ENCODE peak calls at places on chromosomes 11 and 22, in nine cellular contexts. One of them, this sample, is unnamed.

GRCh38 chr11:3834349-3835099 is 6.2 kb downstream of the RHOG start:
- DNase-seq in OCI-LY7: peak
- DNase-seq in cardiac muscle cell: peak
- DNase-seq in BE2C: no peak
- DNase-seq in H9: no peak
- DNase-seq in HL-60: peak
- DNase-seq in adrenal gland: no peak
- DNase-seq in left ventricle myocardium inferior: peak
- DNase-seq in glutamatergic neuron: no peak
- DNase-seq in this sample: no peak

GRCh38 chr11:77107950-77108349 is 5.3 kb downstream of the OMP start:
- DNase-seq in H9: no peak
- DNase-seq in cardiac muscle cell: peak
- DNase-seq in glutamatergic neuron: no peak
- DNase-seq in HL-60: no peak
- DNase-seq in OCI-LY7: no peak
- DNase-seq in BE2C: no peak
- DNase-seq in adrenal gland: peak
- DNase-seq in left ventricle myocardium inferior: no peak
- DNase-seq in this sample: no peak

GRCh38 chr11:117857734-117858369 is 18.6 kb downstream of the FXYD6 start:
- DNase-seq in cardiac muscle cell: no peak
- DNase-seq in adrenal gland: no peak
- DNase-seq in OCI-LY7: no peak
- DNase-seq in BE2C: no peak
- DNase-seq in H9: peak
- DNase-seq in HL-60: no peak
- DNase-seq in left ventricle myocardium inferior: no peak
- DNase-seq in glutamatergic neuron: no peak
- DNase-seq in this sample: no peak

GRCh38 chr22:35299217-35299716 is 427 bp upstream of the TOM1 start:
- DNase-seq in H9: no peak
- DNase-seq in OCI-LY7: peak
- DNase-seq in adrenal gland: peak
- DNase-seq in left ventricle myocardium inferior: no peak
- DNase-seq in HL-60: no peak
- DNase-seq in glutamatergic neuron: no peak
- DNase-seq in cardiac muscle cell: peak
- DNase-seq in BE2C: peak
- DNase-seq in this sample: no peak

GRCh38 chr11:64409707-64410395 is 50.9 kb downstream of the RPS6KA4 start:
- DNase-seq in HL-60: peak
- DNase-seq in H9: no peak
- DNase-seq in glutamatergic neuron: peak
- DNase-seq in adrenal gland: no peak
- DNase-seq in BE2C: peak
- DNase-seq in cardiac muscle cell: peak
- DNase-seq in OCI-LY7: no peak
- DNase-seq in left ventricle myocardium inferior: no peak
- DNase-seq in this sample: peak

GRCh38 chr11:94602430-94603372 is 35.5 kb downstream of the PIWIL4 start:
- DNase-seq in BE2C: no peak
- DNase-seq in OCI-LY7: peak
- DNase-seq in glutamatergic neuron: peak
- DNase-seq in HL-60: peak
- DNase-seq in adrenal gland: peak
- DNase-seq in H9: no peak
- DNase-seq in left ventricle myocardium inferior: peak
- DNase-seq in cardiac muscle cell: peak
- DNase-seq in this sample: no peak

GRCh38 chr11:14015711-14016110 is 53.2 kb downstream of the SPON1 start:
- DNase-seq in cardiac muscle cell: peak
- DNase-seq in left ventricle myocardium inferior: no peak
- DNase-seq in adrenal gland: peak
- DNase-seq in BE2C: no peak
- DNase-seq in H9: peak
- DNase-seq in glutamatergic neuron: no peak
- DNase-seq in HL-60: no peak
- DNase-seq in OCI-LY7: no peak
- DNase-seq in this sample: no peak

GRCh38 chr11:8357891-8358566 is 94.4 kb upstream of the LMO1 start:
- DNase-seq in H9: peak
- DNase-seq in BE2C: no peak
- DNase-seq in OCI-LY7: no peak
- DNase-seq in glutamatergic neuron: no peak
- DNase-seq in adrenal gland: no peak
- DNase-seq in cardiac muscle cell: no peak
- DNase-seq in left ventricle myocardium inferior: no peak
- DNase-seq in HL-60: no peak
- DNase-seq in this sample: no peak

GRCh38 chr11:8201524-8202365 is 32.9 kb upstream of the RIC3 start:
- DNase-seq in H9: no peak
- DNase-seq in cardiac muscle cell: no peak
- DNase-seq in OCI-LY7: no peak
- DNase-seq in HL-60: peak
- DNase-seq in adrenal gland: no peak
- DNase-seq in left ventricle myocardium inferior: no peak
- DNase-seq in BE2C: no peak
- DNase-seq in glutamatergic neuron: no peak
- DNase-seq in this sample: no peak

GRCh38 chr11:15627560-15627959 is 512.8 kb downstream of the INSC start:
- DNase-seq in HL-60: no peak
- DNase-seq in glutamatergic neuron: no peak
- DNase-seq in cardiac muscle cell: no peak
- DNase-seq in OCI-LY7: no peak
- DNase-seq in BE2C: no peak
- DNase-seq in left ventricle myocardium inferior: no peak
- DNase-seq in adrenal gland: no peak
- DNase-seq in H9: no peak
- DNase-seq in this sample: no peak

GRCh38 chr11:114195981-114196731 is 100.0 kb upstream of the NNMT start:
- DNase-seq in adrenal gland: no peak
- DNase-seq in left ventricle myocardium inferior: no peak
- DNase-seq in glutamatergic neuron: no peak
- DNase-seq in BE2C: no peak
- DNase-seq in HL-60: no peak
- DNase-seq in H9: no peak
- DNase-seq in cardiac muscle cell: no peak
- DNase-seq in OCI-LY7: peak
- DNase-seq in this sample: no peak

GRCh38 chr22:39457047-39457545 is 284 bp downstream of the MGAT3 start:
- DNase-seq in HL-60: no peak
- DNase-seq in cardiac muscle cell: no peak
- DNase-seq in H9: no peak
- DNase-seq in left ventricle myocardium inferior: no peak
- DNase-seq in adrenal gland: no peak
- DNase-seq in BE2C: no peak
- DNase-seq in glutamatergic neuron: peak
- DNase-seq in OCI-LY7: no peak
- DNase-seq in this sample: peak

GRCh38 chr11:67418476-67419281 is 3.2 kb downstream of the CARNS1 start:
- DNase-seq in glutamatergic neuron: no peak
- DNase-seq in left ventricle myocardium inferior: peak
- DNase-seq in HL-60: peak
- DNase-seq in BE2C: no peak
- DNase-seq in H9: no peak
- DNase-seq in OCI-LY7: no peak
- DNase-seq in adrenal gland: no peak
- DNase-seq in cardiac muscle cell: no peak
- DNase-seq in this sample: no peak

GRCh38 chr22:46770726-46771125 is 8.3 kb downstream of the TBC1D22A start:
- DNase-seq in BE2C: no peak
- DNase-seq in glutamatergic neuron: no peak
- DNase-seq in cardiac muscle cell: no peak
- DNase-seq in left ventricle myocardium inferior: no peak
- DNase-seq in H9: no peak
- DNase-seq in HL-60: no peak
- DNase-seq in OCI-LY7: peak
- DNase-seq in adrenal gland: no peak
- DNase-seq in this sample: no peak

GRCh38 chr22:44347098-44347497 is 34.3 kb upstream of the SHISAL1 start:
- DNase-seq in HL-60: no peak
- DNase-seq in H9: no peak
- DNase-seq in cardiac muscle cell: no peak
- DNase-seq in adrenal gland: peak
- DNase-seq in OCI-LY7: no peak
- DNase-seq in glutamatergic neuron: no peak
- DNase-seq in BE2C: no peak
- DNase-seq in left ventricle myocardium inferior: no peak
- DNase-seq in this sample: no peak

GRCh38 chr11:11491589-11491988 is 130.2 kb downstream of the GALNT18 start:
- DNase-seq in H9: no peak
- DNase-seq in adrenal gland: no peak
- DNase-seq in HL-60: no peak
- DNase-seq in BE2C: no peak
- DNase-seq in glutamatergic neuron: no peak
- DNase-seq in left ventricle myocardium inferior: no peak
- DNase-seq in OCI-LY7: no peak
- DNase-seq in cardiac muscle cell: no peak
- DNase-seq in this sample: no peak

GRCh38 chr11:65917077-65917433 is 1.8 kb downstream of the C11orf68 start:
- DNase-seq in HL-60: no peak
- DNase-seq in left ventricle myocardium inferior: no peak
- DNase-seq in BE2C: no peak
- DNase-seq in glutamatergic neuron: no peak
- DNase-seq in adrenal gland: no peak
- DNase-seq in OCI-LY7: no peak
- DNase-seq in cardiac muscle cell: no peak
- DNase-seq in H9: no peak
- DNase-seq in this sample: no peak

GRCh38 chr11:102010776-102011500 is 36.3 kb upstream of the CFAP300 start:
- DNase-seq in H9: peak
- DNase-seq in glutamatergic neuron: peak
- DNase-seq in cardiac muscle cell: peak
- DNase-seq in OCI-LY7: no peak
- DNase-seq in adrenal gland: peak
- DNase-seq in left ventricle myocardium inferior: peak
- DNase-seq in BE2C: peak
- DNase-seq in HL-60: no peak
- DNase-seq in this sample: peak

GRCh38 chr11:102006835-102007566 is 40.2 kb upstream of the CFAP300 start:
- DNase-seq in HL-60: no peak
- DNase-seq in adrenal gland: no peak
- DNase-seq in OCI-LY7: no peak
- DNase-seq in cardiac muscle cell: no peak
- DNase-seq in BE2C: no peak
- DNase-seq in glutamatergic neuron: no peak
- DNase-seq in H9: no peak
- DNase-seq in left ventricle myocardium inferior: no peak
- DNase-seq in this sample: no peak

GRCh38 chr11:102005306-102005705 is 41.9 kb upstream of the CFAP300 start:
- DNase-seq in HL-60: no peak
- DNase-seq in adrenal gland: no peak
- DNase-seq in left ventricle myocardium inferior: no peak
- DNase-seq in OCI-LY7: no peak
- DNase-seq in BE2C: no peak
- DNase-seq in glutamatergic neuron: no peak
- DNase-seq in H9: peak
- DNase-seq in cardiac muscle cell: no peak
- DNase-seq in this sample: no peak

GRCh38 chr11:102004220-102004619 is 43.0 kb upstream of the CFAP300 start:
- DNase-seq in H9: no peak
- DNase-seq in HL-60: no peak
- DNase-seq in cardiac muscle cell: no peak
- DNase-seq in BE2C: no peak
- DNase-seq in OCI-LY7: no peak
- DNase-seq in glutamatergic neuron: no peak
- DNase-seq in left ventricle myocardium inferior: no peak
- DNase-seq in adrenal gland: no peak
- DNase-seq in this sample: no peak

GRCh38 chr11:102007567-102008437 is 39.4 kb upstream of the CFAP300 start:
- DNase-seq in adrenal gland: no peak
- DNase-seq in H9: no peak
- DNase-seq in cardiac muscle cell: peak
- DNase-seq in OCI-LY7: peak
- DNase-seq in left ventricle myocardium inferior: no peak
- DNase-seq in HL-60: no peak
- DNase-seq in glutamatergic neuron: no peak
- DNase-seq in BE2C: no peak
- DNase-seq in this sample: no peak
- TF ChIP-seq CTCF in adrenal gland: peak
- TF ChIP-seq CTCF in H9: peak
- TF ChIP-seq CTCF in cardiac muscle cell: peak
- TF ChIP-seq CTCF in OCI-LY7: peak
- TF ChIP-seq CTCF in left ventricle myocardium inferior: peak
- TF ChIP-seq CTCF in HL-60: no peak
- TF ChIP-seq CTCF in glutamatergic neuron: peak
- TF ChIP-seq CTCF in BE2C: peak
- TF ChIP-seq CTCF in this sample: peak

DNA sequence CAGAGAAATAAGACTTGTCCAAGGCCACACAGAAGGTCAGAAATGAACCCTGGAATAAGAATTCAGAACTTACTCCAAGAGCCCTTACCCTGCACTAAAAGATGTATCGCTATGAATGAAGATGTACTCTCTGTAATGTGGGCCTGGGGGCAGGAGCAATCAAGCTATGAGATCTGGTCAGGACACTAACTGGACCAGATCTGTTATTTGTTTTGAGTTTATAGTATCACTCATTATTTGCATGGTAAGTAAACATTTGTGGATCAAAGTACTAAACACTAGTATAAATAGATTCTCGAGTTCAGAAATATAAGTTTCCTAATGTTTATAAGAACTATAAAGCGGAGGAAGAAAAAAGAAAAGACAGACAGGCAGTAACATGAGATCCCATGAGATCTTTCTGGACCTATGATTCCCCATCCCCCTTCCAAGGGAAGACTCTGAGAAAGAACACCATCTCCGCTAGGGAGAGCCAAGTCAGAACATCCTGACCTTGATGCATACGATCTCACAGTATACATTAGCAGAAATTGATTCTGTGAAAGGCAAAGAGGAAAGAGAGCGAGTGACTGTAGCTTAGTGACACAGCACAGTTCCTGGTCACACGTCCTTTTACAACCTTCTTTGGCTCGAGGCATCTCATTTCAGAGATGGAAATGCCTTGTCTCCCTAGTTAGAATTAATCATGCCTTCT is 71.2 kb downstream of the USP35 start:
- DNase-seq in cardiac muscle cell: no peak
- DNase-seq in HL-60: no peak
- DNase-seq in left ventricle myocardium inferior: no peak
- DNase-seq in glutamatergic neuron: no peak
- DNase-seq in adrenal gland: no peak
- DNase-seq in H9: no peak
- DNase-seq in OCI-LY7: no peak
- DNase-seq in BE2C: no peak
- DNase-seq in this sample: no peak
- TF ChIP-seq CTCF in cardiac muscle cell: no peak
- TF ChIP-seq CTCF in HL-60: no peak
- TF ChIP-seq CTCF in left ventricle myocardium inferior: no peak
- TF ChIP-seq CTCF in glutamatergic neuron: no peak
- TF ChIP-seq CTCF in adrenal gland: no peak
- TF ChIP-seq CTCF in H9: no peak
- TF ChIP-seq CTCF in OCI-LY7: no peak
- TF ChIP-seq CTCF in BE2C: no peak
- TF ChIP-seq CTCF in this sample: no peak

GRCh38 chr11:95764267-95764898 is 25.2 kb downstream of the FAM76B start:
- DNase-seq in BE2C: no peak
- DNase-seq in HL-60: no peak
- DNase-seq in H9: no peak
- DNase-seq in cardiac muscle cell: peak
- DNase-seq in glutamatergic neuron: no peak
- DNase-seq in left ventricle myocardium inferior: no peak
- DNase-seq in OCI-LY7: peak
- DNase-seq in adrenal gland: no peak
- DNase-seq in this sample: no peak
- TF ChIP-seq CTCF in BE2C: peak
- TF ChIP-seq CTCF in HL-60: peak
- TF ChIP-seq CTCF in H9: peak
- TF ChIP-seq CTCF in cardiac muscle cell: peak
- TF ChIP-seq CTCF in glutamatergic neuron: peak
- TF ChIP-seq CTCF in left ventricle myocardium inferior: peak
- TF ChIP-seq CTCF in OCI-LY7: peak
- TF ChIP-seq CTCF in adrenal gland: peak
- TF ChIP-seq CTCF in this sample: peak

GRCh38 chr11:30131535-30131934 is 99.3 kb upstream of the FSHB start:
- DNase-seq in H9: no peak
- DNase-seq in HL-60: no peak
- DNase-seq in adrenal gland: no peak
- DNase-seq in BE2C: no peak
- DNase-seq in left ventricle myocardium inferior: no peak
- DNase-seq in cardiac muscle cell: no peak
- DNase-seq in glutamatergic neuron: no peak
- DNase-seq in OCI-LY7: no peak
- DNase-seq in this sample: no peak
- TF ChIP-seq CTCF in H9: no peak
- TF ChIP-seq CTCF in HL-60: no peak
- TF ChIP-seq CTCF in adrenal gland: peak
- TF ChIP-seq CTCF in BE2C: no peak
- TF ChIP-seq CTCF in left ventricle myocardium inferior: peak
- TF ChIP-seq CTCF in cardiac muscle cell: no peak
- TF ChIP-seq CTCF in glutamatergic neuron: no peak
- TF ChIP-seq CTCF in OCI-LY7: no peak
- TF ChIP-seq CTCF in this sample: no peak